ENCODE peak calls at places on chromosomes 2 and 18, in six cellular contexts. One of them, this sample, is unnamed.

GRCh38 chr2:147442766-147443165 is 402.1 kb upstream of the ACVR2A start:
- DNase-seq in keratinocyte: no peak
- DNase-seq in neural progenitor cell: peak; percentile 55
- DNase-seq in heart left ventricle: no peak
- DNase-seq in heart right ventricle: no peak
- DNase-seq in GM23338: no peak
- DNase-seq in this sample: no peak

GRCh38 chr2:205280630-205281225 is 401.6 kb upstream of the NRP2 start:
- DNase-seq in keratinocyte: no peak
- DNase-seq in neural progenitor cell: no peak
- DNase-seq in heart left ventricle: no peak
- DNase-seq in heart right ventricle: no peak
- DNase-seq in GM23338: no peak
- DNase-seq in this sample: no peak

GRCh38 chr18:48826806-48827205 is 124.0 kb downstream of the SMAD7 start:
- DNase-seq in keratinocyte: no peak
- DNase-seq in neural progenitor cell: no peak
- DNase-seq in heart left ventricle: peak; percentile 8
- DNase-seq in heart right ventricle: no peak
- DNase-seq in GM23338: no peak
- DNase-seq in this sample: peak; percentile 26

GRCh38 chr2:84838434-84839145 is 42.3 kb downstream of the TRABD2A start:
- DNase-seq in keratinocyte: no peak
- DNase-seq in neural progenitor cell: no peak
- DNase-seq in heart left ventricle: no peak
- DNase-seq in heart right ventricle: no peak
- DNase-seq in GM23338: no peak
- DNase-seq in this sample: no peak

GRCh38 chr2:203450571-203450970 is 84.5 kb downstream of the RAPH1 start:
- DNase-seq in keratinocyte: no peak
- DNase-seq in neural progenitor cell: no peak
- DNase-seq in heart left ventricle: no peak
- DNase-seq in heart right ventricle: no peak
- DNase-seq in GM23338: no peak
- DNase-seq in this sample: no peak

GRCh38 chr2:85012431-85012830 is 41.5 kb downstream of the KCMF1 start:
- DNase-seq in keratinocyte: no peak
- DNase-seq in neural progenitor cell: no peak
- DNase-seq in heart left ventricle: no peak
- DNase-seq in heart right ventricle: no peak
- DNase-seq in GM23338: no peak
- DNase-seq in this sample: no peak

GRCh38 chr2:69166812-69167468 is 154.0 kb downstream of the ANTXR1 start:
- DNase-seq in keratinocyte: no peak
- DNase-seq in neural progenitor cell: no peak
- DNase-seq in heart left ventricle: no peak
- DNase-seq in heart right ventricle: no peak
- DNase-seq in GM23338: no peak
- DNase-seq in this sample: no peak

GRCh38 chr2:105398522-105399206 is at the start of gene FHL2:
- DNase-seq in keratinocyte: no peak
- DNase-seq in neural progenitor cell: peak; percentile 92
- DNase-seq in heart left ventricle: peak; percentile 75
- DNase-seq in heart right ventricle: peak; percentile 71
- DNase-seq in GM23338: peak; percentile 92
- DNase-seq in this sample: peak; percentile 78

GRCh38 chr2:224552771-224553170 is 32.4 kb downstream of the CUL3 start:
- DNase-seq in keratinocyte: no peak
- DNase-seq in neural progenitor cell: no peak
- DNase-seq in heart left ventricle: no peak
- DNase-seq in heart right ventricle: no peak
- DNase-seq in GM23338: no peak
- DNase-seq in this sample: no peak

GRCh38 chr2:6492573-6492972 is 373.1 kb downstream of the CMPK2 start:
- DNase-seq in keratinocyte: no peak
- DNase-seq in neural progenitor cell: no peak
- DNase-seq in heart left ventricle: no peak
- DNase-seq in heart right ventricle: no peak
- DNase-seq in GM23338: no peak
- DNase-seq in this sample: no peak

GRCh38 chr2:47003641-47004427 is 88.2 kb upstream of the MCFD2 start:
- DNase-seq in keratinocyte: no peak
- DNase-seq in neural progenitor cell: no peak
- DNase-seq in heart left ventricle: no peak
- DNase-seq in heart right ventricle: no peak
- DNase-seq in GM23338: no peak
- DNase-seq in this sample: no peak

GRCh38 chr18:42185486-42185885 is 230.5 kb downstream of the PIK3C3 start:
- DNase-seq in keratinocyte: no peak
- DNase-seq in neural progenitor cell: no peak
- DNase-seq in heart left ventricle: no peak
- DNase-seq in heart right ventricle: no peak
- DNase-seq in GM23338: no peak
- DNase-seq in this sample: no peak

GRCh38 chr2:11387100-11387390 is 42.6 kb upstream of the ROCK2 start:
- DNase-seq in keratinocyte: no peak
- DNase-seq in neural progenitor cell: no peak
- DNase-seq in heart left ventricle: no peak
- DNase-seq in heart right ventricle: no peak
- DNase-seq in GM23338: no peak
- DNase-seq in this sample: no peak

GRCh38 chr2:71299507-71299906 is 32.1 kb upstream of the ZNF638 start:
- DNase-seq in keratinocyte: no peak
- DNase-seq in neural progenitor cell: peak; percentile 47
- DNase-seq in heart left ventricle: no peak
- DNase-seq in heart right ventricle: no peak
- DNase-seq in GM23338: peak; percentile 63
- DNase-seq in this sample: no peak

GRCh38 chr2:112150447-112150846 is 12.3 kb downstream of the FBLN7 start:
- DNase-seq in keratinocyte: peak; percentile 75
- DNase-seq in neural progenitor cell: no peak
- DNase-seq in heart left ventricle: no peak
- DNase-seq in heart right ventricle: no peak
- DNase-seq in GM23338: no peak
- DNase-seq in this sample: peak; percentile 63

GRCh38 chr2:23901966-23902942 is 24.7 kb downstream of the ATAD2B start:
- DNase-seq in keratinocyte: no peak
- DNase-seq in neural progenitor cell: no peak
- DNase-seq in heart left ventricle: no peak
- DNase-seq in heart right ventricle: no peak
- DNase-seq in GM23338: no peak
- DNase-seq in this sample: no peak

GRCh38 chr2:130768191-130768855 is 13.0 kb downstream of the AMER3 start:
- DNase-seq in keratinocyte: no peak
- DNase-seq in neural progenitor cell: no peak
- DNase-seq in heart left ventricle: no peak
- DNase-seq in heart right ventricle: no peak
- DNase-seq in GM23338: peak; percentile 37
- DNase-seq in this sample: peak; percentile 43

GRCh38 chr2:45843136-45843535 is 191.7 kb downstream of the PRKCE start:
- DNase-seq in keratinocyte: no peak
- DNase-seq in neural progenitor cell: no peak
- DNase-seq in heart left ventricle: no peak
- DNase-seq in heart right ventricle: no peak
- DNase-seq in GM23338: no peak
- DNase-seq in this sample: no peak

GRCh38 chr18:76480913-76481312 is 14.1 kb downstream of the ZNF516 start:
- DNase-seq in keratinocyte: no peak
- DNase-seq in neural progenitor cell: peak; percentile 43
- DNase-seq in heart left ventricle: no peak
- DNase-seq in heart right ventricle: no peak
- DNase-seq in GM23338: peak; percentile 60
- DNase-seq in this sample: peak; percentile 55

GRCh38 chr18:13381907-13382682 is 163.5 kb downstream of the LDLRAD4 start:
- DNase-seq in keratinocyte: no peak
- DNase-seq in neural progenitor cell: no peak
- DNase-seq in heart left ventricle: peak; percentile 81
- DNase-seq in heart right ventricle: peak; percentile 84
- DNase-seq in GM23338: no peak
- DNase-seq in this sample: peak; percentile 78

GRCh38 chr18:13380671-13381070 is 162.1 kb downstream of the LDLRAD4 start:
- DNase-seq in keratinocyte: no peak
- DNase-seq in neural progenitor cell: no peak
- DNase-seq in heart left ventricle: no peak
- DNase-seq in heart right ventricle: no peak
- DNase-seq in GM23338: no peak
- DNase-seq in this sample: peak; percentile 28

GRCh38 chr18:13382683-13382989 is 164.1 kb downstream of the LDLRAD4 start:
- DNase-seq in keratinocyte: no peak
- DNase-seq in neural progenitor cell: no peak
- DNase-seq in heart left ventricle: no peak
- DNase-seq in heart right ventricle: no peak
- DNase-seq in GM23338: no peak
- DNase-seq in this sample: peak; percentile 61

GRCh38 chr18:13381331-13381730 is 162.8 kb downstream of the LDLRAD4 start:
- DNase-seq in keratinocyte: no peak
- DNase-seq in neural progenitor cell: no peak
- DNase-seq in heart left ventricle: no peak
- DNase-seq in heart right ventricle: no peak
- DNase-seq in GM23338: no peak
- DNase-seq in this sample: peak; percentile 57

GRCh38 chr18:13382990-13383821 is 164.6 kb downstream of the LDLRAD4 start:
- DNase-seq in keratinocyte: no peak
- DNase-seq in neural progenitor cell: no peak
- DNase-seq in heart left ventricle: no peak
- DNase-seq in heart right ventricle: no peak
- DNase-seq in GM23338: no peak
- DNase-seq in this sample: no peak
- H3K4me3 ChIP-seq in keratinocyte: no peak overlapping the region
- H3K4me3 ChIP-seq in neural progenitor cell: no peak overlapping the region
- H3K4me3 ChIP-seq in heart left ventricle: peak overlapping the region; percentile 20
- H3K4me3 ChIP-seq in heart right ventricle: no peak overlapping the region
- H3K4me3 ChIP-seq in GM23338: no peak overlapping the region
- H3K4me3 ChIP-seq in this sample: no peak overlapping the region

GRCh38 chr2:64604929-64605550 is 48.7 kb downstream of the SERTAD2 start:
- DNase-seq in keratinocyte: no peak
- DNase-seq in neural progenitor cell: no peak
- DNase-seq in heart left ventricle: no peak
- DNase-seq in heart right ventricle: no peak
- DNase-seq in GM23338: no peak
- DNase-seq in this sample: peak; percentile 57
- H3K4me1 ChIP-seq in keratinocyte: peaks cover 40% of the 10 kb centered on the region
- H3K4me1 ChIP-seq in neural progenitor cell: peaks cover 15% of the 10 kb centered on the region
- H3K4me1 ChIP-seq in heart left ventricle: peaks cover 12% of the 10 kb centered on the region
- H3K4me1 ChIP-seq in heart right ventricle: peaks cover 5% of the 10 kb centered on the region
- H3K4me1 ChIP-seq in GM23338: no peaks in the 10 kb centered on the region
- H3K4me1 ChIP-seq in this sample: no peaks in the 10 kb centered on the region

GRCh38 chr2:172305066-172305465 is 122.3 kb upstream of the ITGA6 start:
- DNase-seq in keratinocyte: no peak
- DNase-seq in neural progenitor cell: no peak
- DNase-seq in heart left ventricle: no peak
- DNase-seq in heart right ventricle: no peak
- DNase-seq in GM23338: no peak
- DNase-seq in this sample: no peak

GRCh38 chr2:172307800-172308199 is 119.6 kb upstream of the ITGA6 start:
- DNase-seq in keratinocyte: no peak
- DNase-seq in neural progenitor cell: no peak
- DNase-seq in heart left ventricle: peak; percentile 33
- DNase-seq in heart right ventricle: peak; percentile 56
- DNase-seq in GM23338: no peak
- DNase-seq in this sample: no peak

GRCh38 chr2:172311921-172312345 is 115.5 kb upstream of the ITGA6 start:
- DNase-seq in keratinocyte: no peak
- DNase-seq in neural progenitor cell: no peak
- DNase-seq in heart left ventricle: peak; percentile 32
- DNase-seq in heart right ventricle: peak; percentile 54
- DNase-seq in GM23338: no peak
- DNase-seq in this sample: peak; percentile 58

GRCh38 chr2:172313715-172314341 is 113.6 kb upstream of the ITGA6 start:
- DNase-seq in keratinocyte: no peak
- DNase-seq in neural progenitor cell: no peak
- DNase-seq in heart left ventricle: no peak
- DNase-seq in heart right ventricle: no peak
- DNase-seq in GM23338: no peak
- DNase-seq in this sample: no peak

DNA sequence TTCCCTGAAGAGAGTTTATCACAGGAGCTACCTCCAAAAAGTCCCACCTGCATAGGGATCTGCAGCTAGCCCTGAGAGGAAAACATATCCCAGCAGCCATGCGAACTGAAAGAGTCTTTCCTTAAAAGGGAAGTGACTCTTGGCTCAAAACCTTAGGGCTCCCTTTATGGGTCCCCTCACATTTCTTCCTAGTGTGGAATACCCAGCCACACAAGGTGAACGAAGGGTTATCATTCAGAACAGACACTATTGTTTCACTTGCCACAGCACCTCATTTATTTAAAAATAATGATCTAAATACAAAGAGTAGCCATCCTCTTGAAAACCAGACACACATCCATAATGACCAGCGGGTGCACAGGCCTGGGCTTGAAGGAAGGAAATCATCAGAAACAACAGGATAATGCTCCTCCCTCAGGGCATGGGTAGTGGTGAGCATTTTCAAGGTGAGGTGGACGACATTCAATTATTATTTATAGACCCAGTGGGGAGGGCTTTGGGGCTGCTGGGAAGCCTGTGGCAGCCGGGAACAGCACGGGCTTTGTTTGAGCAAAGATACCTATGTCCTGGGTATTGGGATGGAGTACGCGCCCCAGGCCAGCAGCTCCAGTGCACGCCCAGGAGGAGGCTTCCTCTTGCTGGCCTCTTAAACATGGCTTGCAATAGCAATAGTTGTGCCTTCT is 119.0 kb upstream of the ITGA6 start:
- DNase-seq in keratinocyte: no peak
- DNase-seq in neural progenitor cell: no peak
- DNase-seq in heart left ventricle: no peak
- DNase-seq in heart right ventricle: no peak
- DNase-seq in GM23338: no peak
- DNase-seq in this sample: no peak
- H3K27ac ChIP-seq in keratinocyte: no peak overlapping the region
- H3K27ac ChIP-seq in neural progenitor cell: no peak overlapping the region
- H3K27ac ChIP-seq in heart left ventricle: peak overlapping the region; percentile 52
- H3K27ac ChIP-seq in heart right ventricle: peak overlapping the region; percentile 37
- H3K27ac ChIP-seq in GM23338: no peak overlapping the region
- H3K27ac ChIP-seq in this sample: no peak overlapping the region

DNA sequence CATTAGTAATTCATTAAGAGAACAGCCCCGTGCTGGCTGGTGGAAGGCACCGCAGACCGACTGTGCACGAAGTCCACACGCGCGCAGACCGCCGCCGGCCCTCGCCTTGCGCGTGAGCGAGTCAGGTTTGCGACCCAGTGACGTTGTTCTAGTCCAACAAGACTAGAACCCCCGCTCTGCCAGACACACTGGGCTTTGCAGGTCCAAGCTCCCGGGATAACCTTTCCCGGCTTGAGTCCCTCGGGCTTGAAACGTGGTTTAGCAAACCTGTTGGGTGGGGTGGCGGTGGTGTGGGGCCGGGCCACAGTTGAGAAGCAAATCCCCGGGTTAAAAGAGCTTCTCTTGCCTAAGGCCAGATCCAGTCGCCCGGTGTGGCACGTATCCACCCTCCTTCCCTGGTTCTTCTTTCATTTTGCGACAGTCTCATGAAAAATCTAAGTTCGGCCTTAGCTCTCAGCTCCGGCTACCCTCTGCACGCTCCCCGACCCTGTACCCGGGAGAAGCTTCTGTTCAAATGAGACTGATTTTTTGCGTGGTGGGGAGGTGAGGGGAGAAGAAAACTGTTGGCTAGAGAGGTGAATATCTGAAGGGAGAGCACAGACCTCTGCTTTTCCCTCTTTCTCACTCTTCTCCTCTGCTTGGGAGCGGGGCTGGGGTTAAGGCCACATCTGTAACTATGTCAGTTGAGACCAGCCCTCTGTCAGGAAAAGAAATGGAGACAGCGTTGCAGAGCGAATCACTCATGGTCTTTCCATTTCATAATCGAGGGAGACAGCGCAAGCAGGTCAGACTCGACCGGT is 11.1 kb upstream of the SKOR2 start:
- DNase-seq in keratinocyte: no peak
- DNase-seq in neural progenitor cell: peak; percentile 33
- DNase-seq in heart left ventricle: no peak
- DNase-seq in heart right ventricle: no peak
- DNase-seq in GM23338: peak; percentile 35
- DNase-seq in this sample: no peak
- H3K4me3 ChIP-seq in keratinocyte: no peak overlapping the region
- H3K4me3 ChIP-seq in neural progenitor cell: peak overlapping the region; percentile 73
- H3K4me3 ChIP-seq in heart left ventricle: no peak overlapping the region
- H3K4me3 ChIP-seq in heart right ventricle: no peak overlapping the region
- H3K4me3 ChIP-seq in GM23338: peak overlapping the region; percentile 91
- H3K4me3 ChIP-seq in this sample: no peak overlapping the region

This sample was measured in right atrium auricular region.